ENCODE peak calls at places on chromosomes 5 and 9, in ten cellular contexts. Y, O, K, N, S, P, H, M, R and U are unnamed samples.

GRCh38 chr5:173547579-173547978 is 68.9 kb downstream of the BOD1 start:
- DNase-seq in Y (peak; percentile 48), O (peak; percentile 39), K (no peak), N (no peak), S (no peak), P (no peak), H (peak; percentile 49), M (peak; percentile 58), R (no peak), U (no peak)

GRCh38 chr5:126866837-126867236 is 89.9 kb downstream of the LMNB1 start:
- DNase-seq in Y (no peak), O (no peak), K (no peak), N (no peak), S (no peak), P (no peak), H (no peak), M (no peak), R (no peak), U (no peak)

GRCh38 chr9:3059781-3060468 is 216.0 kb upstream of the PUM3 start:
- DNase-seq in Y (no peak), O (no peak), K (no peak), N (no peak), S (no peak), P (no peak), H (peak; percentile 80), M (peak; percentile 59), R (peak; percentile 75), U (no peak)

GRCh38 chr5:147081256-147081872 is 153.5 kb upstream of the STK32A start:
- DNase-seq in Y (no peak), O (no peak), K (no peak), N (no peak), S (no peak), P (no peak), H (no peak), M (no peak), R (no peak), U (no peak)

GRCh38 chr9:17627641-17628040 is 48.8 kb downstream of the SH3GL2 start:
- DNase-seq in Y (peak; percentile 57), O (no peak), K (no peak), N (no peak), S (no peak), P (no peak), H (no peak), M (no peak), R (no peak), U (no peak)

GRCh38 chr5:5320062-5320805 is 102.2 kb upstream of the ICE1 start:
- DNase-seq in Y (no peak), O (no peak), K (no peak), N (no peak), S (no peak), P (no peak), H (no peak), M (no peak), R (no peak), U (no peak)

GRCh38 chr9:96383165-96383939 is at the start of gene SLC35D2:
- DNase-seq in Y (peak; percentile 54), O (peak; percentile 53), K (peak; percentile 91), N (no peak), S (peak; percentile 73), P (no peak), H (peak; percentile 27), M (peak; percentile 53), R (peak; percentile 88), U (peak; percentile 21)

GRCh38 chr9:33868430-33869000 is 51.6 kb downstream of the UBE2R2 start:
- DNase-seq in Y (peak; percentile 86), O (peak; percentile 67), K (no peak), N (no peak), S (no peak), P (no peak), H (no peak), M (peak; percentile 87), R (no peak), U (no peak)

GRCh38 chr5:144207875-144208444 is 37.3 kb downstream of the KCTD16 start:
- DNase-seq in Y (no peak), O (no peak), K (no peak), N (no peak), S (no peak), P (no peak), H (no peak), M (no peak), R (no peak), U (no peak)

DNA sequence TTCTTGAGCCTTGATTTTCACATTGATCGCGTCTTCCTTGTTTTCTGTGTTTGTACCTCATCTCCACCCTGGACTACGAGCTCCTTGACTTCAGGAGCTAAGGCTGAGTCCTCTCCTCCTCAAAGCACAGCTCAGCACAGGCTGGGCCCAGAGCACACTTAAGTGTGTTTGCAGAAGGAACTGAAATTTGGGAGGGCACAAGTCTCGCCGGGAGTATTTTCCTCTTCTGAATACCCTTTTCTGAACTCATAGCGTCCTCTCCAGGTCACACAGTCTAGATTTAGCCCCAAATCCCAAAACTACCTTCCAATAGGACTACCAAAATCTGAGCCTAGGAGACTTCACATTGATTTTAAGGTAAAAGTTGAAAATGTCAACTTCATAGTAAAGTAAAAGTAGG is 41.6 kb downstream of the TSTD2 start:
- DNase-seq in Y (no peak), O (no peak), K (no peak), N (no peak), S (no peak), P (no peak), H (no peak), M (no peak), R (peak; percentile 23), U (no peak)
- TF ChIP-seq CTCF in Y (no peak), O (no peak), K (no peak), N (no peak), S (no peak), P (no peak), H (no peak), M (no peak), R (peak; percentile 60), U (no peak)

GRCh38 chr9:20552874-20553624 is 69.2 kb downstream of the MLLT3 start:
- DNase-seq in Y (peak; percentile 46), O (peak; percentile 39), K (no peak), N (no peak), S (peak; percentile 9), P (no peak), H (peak; percentile 51), M (peak; percentile 41), R (no peak), U (no peak)
- TF ChIP-seq CTCF in Y (no peak), O (peak; percentile 40), K (peak; percentile 34), N (no peak), S (no peak), P (no peak), H (no peak), M (peak; percentile 38), R (no peak), U (no peak)

GRCh38 chr9:82532504-82532903 is 530.4 kb downstream of the RASEF start:
- DNase-seq in Y (peak; percentile 14), O (no peak), K (no peak), N (no peak), S (peak; percentile 13), P (no peak), H (peak; percentile 48), M (peak; percentile 12), R (no peak), U (no peak)
- TF ChIP-seq CTCF in Y (no peak), O (no peak), K (peak; percentile 53), N (no peak), S (peak; percentile 57), P (no peak), H (no peak), M (peak; percentile 13), R (peak; percentile 41), U (no peak)

GRCh38 chr5:129065721-129066120 is 28.8 kb upstream of the ISOC1 start:
- DNase-seq in Y (no peak), O (no peak), K (no peak), N (no peak), S (no peak), P (no peak), H (no peak), M (no peak), R (no peak), U (no peak)

GRCh38 chr5:129061849-129062248 is 32.7 kb upstream of the ISOC1 start:
- DNase-seq in Y (no peak), O (no peak), K (no peak), N (no peak), S (no peak), P (no peak), H (no peak), M (no peak), R (no peak), U (no peak)

GRCh38 chr5:129063483-129064136 is 30.9 kb upstream of the ISOC1 start:
- DNase-seq in Y (peak; percentile 65), O (no peak), K (peak; percentile 63), N (no peak), S (no peak), P (no peak), H (no peak), M (peak; percentile 22), R (no peak), U (no peak)

GRCh38 chr5:129069316-129069715 is 25.2 kb upstream of the ISOC1 start:
- DNase-seq in Y (no peak), O (no peak), K (no peak), N (no peak), S (no peak), P (no peak), H (no peak), M (no peak), R (no peak), U (no peak)

DNA sequence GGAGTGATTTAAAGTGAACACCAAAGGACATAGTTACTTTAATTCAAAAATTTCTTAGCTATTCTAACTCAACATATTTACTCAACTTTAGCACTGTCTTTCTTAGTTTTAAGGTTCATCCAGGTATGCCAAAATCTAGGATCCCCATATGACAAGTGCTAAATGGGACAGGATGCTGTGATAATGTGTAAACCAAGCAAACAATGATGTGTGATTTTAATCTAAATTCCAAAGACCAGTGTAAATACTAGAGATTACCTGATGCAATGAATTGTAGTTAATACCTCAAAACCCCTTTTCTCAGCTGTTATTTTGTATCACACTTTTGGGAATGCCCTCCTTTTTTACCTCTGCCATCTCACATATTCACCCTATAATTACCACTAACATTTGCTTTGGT is 26.8 kb upstream of the ISOC1 start:
- DNase-seq in Y (no peak), O (no peak), K (no peak), N (no peak), S (no peak), P (no peak), H (no peak), M (no peak), R (no peak), U (no peak)
- TF ChIP-seq CTCF in Y (no peak), O (no peak), K (no peak), N (no peak), S (no peak), P (no peak), H (no peak), M (no peak), R (no peak), U (no peak)

GRCh38 chr5:65035212-65036206 is 266.8 kb downstream of the CWC27 start:
- DNase-seq in Y (peak; percentile 93), O (peak; percentile 87), K (peak; percentile 96), N (peak; percentile 74), S (peak; percentile 68), P (peak; percentile 51), H (peak; percentile 92), M (peak; percentile 89), R (peak; percentile 95), U (peak; percentile 70)
- TF ChIP-seq CTCF in Y (no peak), O (no peak), K (no peak), N (no peak), S (no peak), P (no peak), H (peak; percentile 3), M (no peak), R (no peak), U (no peak)